ENCODE peak calls at places on chromosomes 7 and 10, in six cellular contexts. S is psoas muscle, Q is esophagus squamous epithelium, D is mammary epithelial cell, K is fibroblast of lung, H is colonic mucosa. P is an unnamed sample.

GRCh38 chr7:87530126-87530525 is 54.6 kb upstream of the ABCB4 start:
- DNase-seq in K (no peak), S (no peak), D (no peak), H (no peak), Q (no peak), P (no peak)

GRCh38 chr10:127600479-127600878 is 51.4 kb downstream of the NPS start:
- DNase-seq in Q (no peak), H (no peak), S (no peak), K (no peak), D (no peak), P (no peak)

GRCh38 chr10:118978998-118979350 is 50.5 kb upstream of the NANOS1 start:
- DNase-seq in K (no peak), S (no peak), H (no peak), D (no peak), Q (no peak), P (no peak)

GRCh38 chr10:113980408-113981087 is 63.1 kb upstream of the ADRB1 start:
- DNase-seq in H (no peak), Q (no peak), S (no peak), K (no peak), D (no peak), P (no peak)

GRCh38 chr7:29957521-29957920 is 32.1 kb downstream of the SCRN1 start:
- DNase-seq in D (no peak), Q (no peak), K (no peak), S (no peak), H (no peak), P (no peak)

GRCh38 chr10:5691786-5692185 is 7.1 kb downstream of the TASOR2 start:
- DNase-seq in S (no peak), D (peak; percentile 49), H (peak; percentile 30), Q (no peak), K (no peak), P (no peak)

GRCh38 chr7:22793593-22794462 is 28.8 kb downstream of the TOMM7 start:
- DNase-seq in D (no peak), H (no peak), Q (no peak), K (peak; percentile 34), S (no peak), P (no peak)

GRCh38 chr10:114691442-114691941 is 33.4 kb upstream of the ABLIM1 start:
- DNase-seq in S (no peak), K (peak; percentile 79), D (peak; percentile 70), Q (no peak), H (no peak), P (no peak)

GRCh38 chr10:121592155-121592890 is 5.9 kb downstream of the FGFR2 start:
- DNase-seq in H (no peak), K (no peak), Q (no peak), D (no peak), S (no peak), P (no peak)

GRCh38 chr7:108099650-108100049 is 30.5 kb downstream of the LAMB4 start:
- DNase-seq in Q (no peak), K (no peak), H (no peak), S (no peak), D (no peak), P (no peak)

GRCh38 chr7:112083776-112084175 is 122.4 kb downstream of the DOCK4 start:
- DNase-seq in H (no peak), K (no peak), Q (no peak), D (no peak), S (no peak), P (no peak)

GRCh38 chr7:55132890-55133551 is 114.2 kb downstream of the EGFR start:
- DNase-seq in S (peak; percentile 54), D (peak; percentile 100), Q (no peak), K (peak; percentile 100), H (no peak), P (peak; percentile 37)

GRCh38 chr10:90602815-90603600 is 254.8 kb downstream of the HTR7 start:
- DNase-seq in S (no peak), D (peak; percentile 68), H (no peak), Q (no peak), K (peak; percentile 79), P (no peak)

GRCh38 chr7:133861876-133862275 is 265.3 kb upstream of the LRGUK start:
- DNase-seq in S (no peak), K (no peak), Q (no peak), D (peak; percentile 21), H (no peak), P (no peak)

GRCh38 chr7:120052884-120053382 is 220.0 kb upstream of the KCND2 start:
- DNase-seq in H (no peak), D (peak; percentile 60), Q (no peak), S (peak; percentile 60), K (peak; percentile 93), P (no peak)

GRCh38 chr7:7920481-7920880 is 48.1 kb upstream of the GLCCI1 start:
- DNase-seq in Q (no peak), K (no peak), S (no peak), D (peak; percentile 52), H (peak; percentile 34), P (no peak)

GRCh38 chr7:155769701-155770100 is 42.6 kb downstream of the SHH start:
- DNase-seq in S (no peak), K (peak; percentile 31), D (no peak), Q (no peak), H (no peak), P (no peak)

GRCh38 chr10:114033566-114033965 is 10.1 kb upstream of the ADRB1 start:
- DNase-seq in S (no peak), D (no peak), K (no peak), H (no peak), Q (no peak), P (no peak)

GRCh38 chr10:7388602-7389001 is 22.2 kb downstream of the SFMBT2 start:
- DNase-seq in H (no peak), K (no peak), S (no peak), D (no peak), Q (no peak), P (no peak)

GRCh38 chr7:47648301-47648900 is 66.5 kb upstream of the TNS3 start:
- DNase-seq in H (no peak), S (no peak), Q (no peak), D (no peak), K (peak; percentile 94), P (no peak)

GRCh38 chr10:23543696-23544095 is 104.8 kb downstream of the OTUD1 start:
- DNase-seq in H (no peak), Q (no peak), S (no peak), K (no peak), D (no peak), P (no peak)

GRCh38 chr10:105885495-105885894 is 1244.4 kb downstream of the SORCS3 start:
- DNase-seq in H (no peak), S (no peak), D (no peak), Q (no peak), K (no peak), P (no peak)
- H3K36me3 ChIP-seq in H (no peaks in the 10 kb centered on the region), S (no peaks in the 10 kb centered on the region), D (no peaks in the 10 kb centered on the region), Q (no peaks in the 10 kb centered on the region), K (no peaks in the 10 kb centered on the region), P (no peaks in the 10 kb centered on the region)

GRCh38 chr10:104334965-104335650 is 3.2 kb downstream of the ITPRIP start:
- DNase-seq in D (peak; percentile 33), H (peak; percentile 16), Q (no peak), K (no peak), S (no peak), P (no peak)
- H3K4me1 ChIP-seq in D (peaks cover 61% of the 10 kb centered on the region), H (peaks cover 24% of the 10 kb centered on the region), Q (peaks cover 89% of the 10 kb centered on the region), K (peaks cover 45% of the 10 kb centered on the region), S (peaks cover 69% of the 10 kb centered on the region), P (peaks cover 69% of the 10 kb centered on the region)

GRCh38 chr10:24993237-24993958 is 22.6 kb downstream of the ENKUR start:
- DNase-seq in Q (no peak), D (no peak), H (no peak), S (no peak), K (peak; percentile 7), P (no peak)

GRCh38 chr10:24988831-24989769 is 26.9 kb downstream of the ENKUR start:
- DNase-seq in D (no peak), H (no peak), Q (no peak), S (no peak), K (no peak), P (no peak)

GRCh38 chr10:24991298-24991697 is 24.7 kb downstream of the ENKUR start:
- DNase-seq in Q (no peak), S (no peak), D (no peak), H (no peak), K (no peak), P (no peak)

GRCh38 chr10:24992512-24993133 is 23.3 kb downstream of the ENKUR start:
- DNase-seq in D (no peak), K (no peak), H (no peak), S (no peak), Q (no peak), P (no peak)

GRCh38 chr10:24989867-24990266 is 26.1 kb downstream of the ENKUR start:
- DNase-seq in H (no peak), K (peak; percentile 3), Q (no peak), D (no peak), S (no peak), P (no peak)
- TF ChIP-seq CTCF in H (no peak), K (no peak), Q (no peak), D (no peak), S (peak; percentile 16), P (peak; percentile 38)

GRCh38 chr7:74475243-74475986 is 21.7 kb downstream of the GTF2IRD1 start:
- DNase-seq in D (no peak), S (no peak), K (no peak), H (peak; percentile 66), Q (no peak), P (no peak)

GRCh38 chr7:74474271-74474865 is 20.7 kb downstream of the GTF2IRD1 start:
- DNase-seq in Q (no peak), S (no peak), D (no peak), K (peak; percentile 35), H (no peak), P (no peak)

GRCh38 chr7:74470504-74470903 is 16.8 kb downstream of the GTF2IRD1 start:
- DNase-seq in K (no peak), D (no peak), H (no peak), Q (no peak), S (no peak), P (no peak)

GRCh38 chr7:74475987-74476350 is 22.3 kb downstream of the GTF2IRD1 start:
- DNase-seq in K (no peak), D (no peak), H (no peak), S (no peak), Q (no peak), P (no peak)

DNA sequence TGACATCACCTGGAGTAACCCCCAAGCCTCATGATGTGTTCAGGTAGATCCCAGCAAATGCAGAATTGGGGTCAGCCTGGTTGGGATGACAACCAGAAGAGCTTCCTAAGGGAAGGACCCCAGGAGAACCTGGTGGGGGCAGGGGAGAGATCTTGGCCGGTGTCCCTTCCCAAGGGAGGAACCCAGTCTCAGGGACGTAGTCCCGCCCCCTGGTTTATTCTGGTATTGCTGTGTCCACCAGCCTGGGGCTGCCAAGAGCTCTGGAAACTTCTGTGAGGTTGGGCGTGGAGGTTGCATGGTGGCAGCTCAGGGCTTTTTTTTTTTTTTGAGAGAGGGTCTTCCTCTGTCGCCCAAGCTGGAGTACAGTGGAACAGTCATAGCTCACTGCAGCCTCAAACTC is 19.4 kb downstream of the GTF2IRD1 start:
- DNase-seq in S (no peak), Q (no peak), D (no peak), H (no peak), K (no peak), P (no peak)
- H3K36me3 ChIP-seq in S (no peaks in the 10 kb centered on the region), Q (no peaks in the 10 kb centered on the region), D (no peaks in the 10 kb centered on the region), H (no peaks in the 10 kb centered on the region), K (no peaks in the 10 kb centered on the region), P (no peaks in the 10 kb centered on the region)

DNA sequence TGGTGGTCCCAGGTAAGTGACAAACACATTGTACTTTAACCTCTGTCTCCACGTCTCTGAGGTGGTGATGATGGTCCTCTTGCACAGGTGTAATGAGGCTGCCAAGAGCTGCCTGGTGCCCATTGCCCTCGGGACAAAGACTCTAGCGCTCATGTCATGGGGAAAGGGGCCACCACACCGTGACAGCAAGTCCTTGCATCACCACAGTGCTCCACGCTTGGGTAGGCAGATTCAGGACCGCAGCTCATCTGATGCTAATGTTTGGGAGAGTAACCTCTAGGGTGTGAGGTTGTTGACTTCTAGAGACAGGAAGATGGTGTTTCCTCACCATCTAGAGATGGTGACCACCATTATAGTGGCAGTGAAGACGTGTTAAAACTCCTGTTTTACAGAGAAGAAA is 395.6 kb downstream of the ADRA2A start:
- DNase-seq in Q (no peak), H (no peak), D (no peak), K (no peak), S (no peak), P (no peak)
- H3K4me1 ChIP-seq in Q (peaks cover 20% of the 10 kb centered on the region), H (no peaks in the 10 kb centered on the region), D (peaks cover 28% of the 10 kb centered on the region), K (no peaks in the 10 kb centered on the region), S (no peaks in the 10 kb centered on the region), P (no peaks in the 10 kb centered on the region)

P was measured in thoracic aorta.